ENCODE peak calls at places on chromosomes 4 and X, in four cellular contexts. Q, Y, Z and O are unnamed samples.

GRCh38 chr4:165506780-165507305 is 128.0 kb downstream of the CPE start:
- DNase-seq in Q (no peak), Y (no peak), Z (no peak), O (peak; percentile 4)

GRCh38 chrX:39258331-39258730 is 457.1 kb downstream of the MID1IP1 start:
- DNase-seq in Q (no peak), Y (no peak), Z (no peak), O (peak; percentile 41)

GRCh38 chrX:43661521-43662240 is 5.6 kb downstream of the MAOA start:
- DNase-seq in Q (no peak), Y (no peak), Z (no peak), O (no peak)

GRCh38 chr4:115834441-115834840 is 721.0 kb upstream of the NDST4 start:
- DNase-seq in Q (no peak), Y (no peak), Z (no peak), O (no peak)

GRCh38 chr4:184282895-184283654 is 65.4 kb upstream of the ENPP6 start:
- DNase-seq in Q (peak; percentile 69), Y (peak; percentile 84), Z (no peak), O (no peak)

GRCh38 chr4:1041147-1041935 is 29.9 kb downstream of the FGFRL1 start:
- DNase-seq in Q (no peak), Y (no peak), Z (peak; percentile 28), O (peak; percentile 70)

GRCh38 chrX:84717344-84717743 is 215.1 kb upstream of the HDX start:
- DNase-seq in Q (no peak), Y (no peak), Z (no peak), O (no peak)

GRCh38 chr4:111986125-111986524 is 159.1 kb upstream of the FAM241A start:
- DNase-seq in Q (no peak), Y (no peak), Z (no peak), O (no peak)

GRCh38 chr4:17773125-17773698 is 8.2 kb downstream of the FAM184B start:
- DNase-seq in Q (no peak), Y (no peak), Z (no peak), O (peak; percentile 40)

GRCh38 chrX:119067023-119067739 is 5.6 kb upstream of the CT47C1 start:
- DNase-seq in Q (peak; percentile 44), Y (no peak), Z (peak; percentile 49), O (peak; percentile 51)

GRCh38 chr4:38223801-38224236 is 263.6 kb downstream of the PTTG2 start:
- DNase-seq in Q (no peak), Y (no peak), Z (no peak), O (no peak)

GRCh38 chrX:11589573-11590110 is 76.1 kb downstream of the ARHGAP6 start:
- DNase-seq in Q (no peak), Y (no peak), Z (no peak), O (no peak)

GRCh38 chr4:60737858-60738257 is 462.3 kb upstream of the ADGRL3 start:
- DNase-seq in Q (no peak), Y (no peak), Z (peak; percentile 48), O (no peak)

GRCh38 chr4:152700151-152700550 is 20.4 kb upstream of the TMEM154 start:
- DNase-seq in Q (no peak), Y (no peak), Z (no peak), O (no peak)

GRCh38 chr4:41373221-41373620 is 116.5 kb downstream of the UCHL1 start:
- DNase-seq in Q (no peak), Y (no peak), Z (no peak), O (no peak)

GRCh38 chrX:47182106-47182700 is 11.4 kb upstream of the UBA1 start:
- DNase-seq in Q (no peak), Y (no peak), Z (no peak), O (no peak)

GRCh38 chr4:151361966-151362365 is 36.6 kb upstream of the SH3D19 start:
- DNase-seq in Q (no peak), Y (no peak), Z (no peak), O (no peak)

GRCh38 chrX:40952855-40953254 is 132.4 kb upstream of the USP9X start:
- DNase-seq in Q (peak; percentile 49), Y (peak; percentile 32), Z (peak; percentile 39), O (no peak)